ENCODE peak calls at places on chromosomes 3 and 15, in four cellular contexts. One of them, this sample, is unnamed. For H3K27me3, the result is how much of the 10 kb centered on the place peaks cover.

GRCh38 chr15:38699633-38700230 is 135.1 kb upstream of the RASGRP1 start:
- DNase-seq in breast epithelium: peak
- DNase-seq in SJSA1: peak
- DNase-seq in dorsolateral prefrontal cortex: peak
- DNase-seq in this sample: peak

GRCh38 chr3:197595470-197596185 is 39.9 kb upstream of the BDH1 start:
- DNase-seq in breast epithelium: no peak
- DNase-seq in SJSA1: no peak
- DNase-seq in dorsolateral prefrontal cortex: no peak
- DNase-seq in this sample: no peak

GRCh38 chr15:83108266-83109219 is 1.1 kb downstream of the TM6SF1 start:
- DNase-seq in breast epithelium: no peak
- DNase-seq in SJSA1: no peak
- DNase-seq in dorsolateral prefrontal cortex: peak
- DNase-seq in this sample: peak

GRCh38 chr15:26518885-26519284 is 254.0 kb downstream of the GABRB3 start:
- DNase-seq in breast epithelium: no peak
- DNase-seq in SJSA1: no peak
- DNase-seq in dorsolateral prefrontal cortex: no peak
- DNase-seq in this sample: no peak

GRCh38 chr3:124625084-124625483 is 105.2 kb upstream of the UMPS start:
- DNase-seq in breast epithelium: no peak
- DNase-seq in SJSA1: no peak
- DNase-seq in dorsolateral prefrontal cortex: no peak
- DNase-seq in this sample: no peak

GRCh38 chr3:46006646-46007045 is 11.0 kb upstream of the FYCO1 start:
- DNase-seq in breast epithelium: no peak
- DNase-seq in SJSA1: no peak
- DNase-seq in dorsolateral prefrontal cortex: no peak
- DNase-seq in this sample: no peak

GRCh38 chr3:29643034-29643425 is 362.2 kb downstream of the RBMS3 start:
- DNase-seq in breast epithelium: no peak
- DNase-seq in SJSA1: no peak
- DNase-seq in dorsolateral prefrontal cortex: no peak
- DNase-seq in this sample: no peak

GRCh38 chr3:56928379-56929068 is 126.8 kb upstream of the ARHGEF3 start:
- DNase-seq in breast epithelium: no peak
- DNase-seq in SJSA1: peak
- DNase-seq in dorsolateral prefrontal cortex: no peak
- DNase-seq in this sample: no peak

GRCh38 chr3:37053337-37053736 is 60.0 kb downstream of the MLH1 start:
- DNase-seq in breast epithelium: no peak
- DNase-seq in SJSA1: no peak
- DNase-seq in dorsolateral prefrontal cortex: peak
- DNase-seq in this sample: no peak

GRCh38 chr3:23495507-23495906 is 292.4 kb downstream of the UBE2E2 start:
- DNase-seq in breast epithelium: no peak
- DNase-seq in SJSA1: no peak
- DNase-seq in dorsolateral prefrontal cortex: no peak
- DNase-seq in this sample: no peak

GRCh38 chr3:46713898-46714552 is 3.6 kb downstream of the PRSS50 start:
- DNase-seq in breast epithelium: peak
- DNase-seq in SJSA1: no peak
- DNase-seq in dorsolateral prefrontal cortex: no peak
- DNase-seq in this sample: no peak

GRCh38 chr15:68113273-68113672 is 59.2 kb downstream of the PIAS1 start:
- DNase-seq in breast epithelium: no peak
- DNase-seq in SJSA1: no peak
- DNase-seq in dorsolateral prefrontal cortex: no peak
- DNase-seq in this sample: no peak

GRCh38 chr15:82044373-82045178 is 1.2 kb downstream of the MEX3B start:
- DNase-seq in breast epithelium: no peak
- DNase-seq in SJSA1: peak
- DNase-seq in dorsolateral prefrontal cortex: peak
- DNase-seq in this sample: no peak

GRCh38 chr15:96321422-96322391 is 8.8 kb upstream of the NR2F2 start:
- DNase-seq in breast epithelium: no peak
- DNase-seq in SJSA1: no peak
- DNase-seq in dorsolateral prefrontal cortex: no peak
- DNase-seq in this sample: no peak

GRCh38 chr15:31752363-31752762 is 278.0 kb upstream of the CHRNA7 start:
- DNase-seq in breast epithelium: no peak
- DNase-seq in SJSA1: no peak
- DNase-seq in dorsolateral prefrontal cortex: no peak
- DNase-seq in this sample: no peak

GRCh38 chr3:183572935-183573334 is 17.4 kb upstream of the KLHL6 start:
- DNase-seq in breast epithelium: no peak
- DNase-seq in SJSA1: no peak
- DNase-seq in dorsolateral prefrontal cortex: no peak
- DNase-seq in this sample: no peak

GRCh38 chr3:53604232-53604631 is 109.8 kb downstream of the CACNA1D start:
- DNase-seq in breast epithelium: no peak
- DNase-seq in SJSA1: no peak
- DNase-seq in dorsolateral prefrontal cortex: no peak
- DNase-seq in this sample: no peak

GRCh38 chr3:52433328-52434060 is 11.4 kb downstream of the SEMA3G start:
- DNase-seq in breast epithelium: peak
- DNase-seq in SJSA1: no peak
- DNase-seq in dorsolateral prefrontal cortex: no peak
- DNase-seq in this sample: no peak

GRCh38 chr3:99118381-99118780 is 216.9 kb upstream of the DCBLD2 start:
- DNase-seq in breast epithelium: no peak
- DNase-seq in SJSA1: no peak
- DNase-seq in dorsolateral prefrontal cortex: no peak
- DNase-seq in this sample: no peak

GRCh38 chr15:66617137-66618090 is 51.6 kb upstream of the LCTL start:
- DNase-seq in breast epithelium: no peak
- DNase-seq in SJSA1: peak
- DNase-seq in dorsolateral prefrontal cortex: peak
- DNase-seq in this sample: peak

GRCh38 chr3:149180057-149180573 is 41.5 kb downstream of the CP start:
- DNase-seq in breast epithelium: peak
- DNase-seq in SJSA1: peak
- DNase-seq in dorsolateral prefrontal cortex: no peak
- DNase-seq in this sample: peak

GRCh38 chr3:150913174-150913922 is 8.1 kb upstream of the MINDY4B start:
- DNase-seq in breast epithelium: no peak
- DNase-seq in SJSA1: no peak
- DNase-seq in dorsolateral prefrontal cortex: no peak
- DNase-seq in this sample: no peak

GRCh38 chr15:87849181-87849580 is 407.4 kb downstream of the NTRK3 start:
- DNase-seq in breast epithelium: no peak
- DNase-seq in SJSA1: no peak
- DNase-seq in dorsolateral prefrontal cortex: no peak
- DNase-seq in this sample: no peak

GRCh38 chr3:28317438-28318022 is 31.0 kb upstream of the ZCWPW2 start:
- DNase-seq in breast epithelium: no peak
- DNase-seq in SJSA1: no peak
- DNase-seq in dorsolateral prefrontal cortex: no peak
- DNase-seq in this sample: no peak

GRCh38 chr15:32718822-32719716 is 1.3 kb downstream of the GREM1 start:
- DNase-seq in breast epithelium: no peak
- DNase-seq in SJSA1: peak
- DNase-seq in dorsolateral prefrontal cortex: peak
- DNase-seq in this sample: no peak

GRCh38 chr3:158845748-158846350 is 44.0 kb downstream of the MFSD1 start:
- DNase-seq in breast epithelium: no peak
- DNase-seq in SJSA1: no peak
- DNase-seq in dorsolateral prefrontal cortex: no peak
- DNase-seq in this sample: no peak

GRCh38 chr3:142866841-142867631 is 21.8 kb downstream of the PCOLCE2 start:
- DNase-seq in breast epithelium: no peak
- DNase-seq in SJSA1: no peak
- DNase-seq in dorsolateral prefrontal cortex: no peak
- DNase-seq in this sample: no peak

GRCh38 chr3:173410836-173411235 is 13.3 kb downstream of the NLGN1 start:
- DNase-seq in breast epithelium: no peak
- DNase-seq in SJSA1: no peak
- DNase-seq in dorsolateral prefrontal cortex: no peak
- DNase-seq in this sample: no peak

GRCh38 chr3:50383750-50384149 is 24.4 kb upstream of the TMEM115 start:
- DNase-seq in breast epithelium: no peak
- DNase-seq in SJSA1: no peak
- DNase-seq in dorsolateral prefrontal cortex: no peak
- DNase-seq in this sample: no peak

GRCh38 chr3:170614214-170614966 is 28.5 kb upstream of the SLC7A14 start:
- DNase-seq in breast epithelium: no peak
- DNase-seq in SJSA1: no peak
- DNase-seq in dorsolateral prefrontal cortex: peak
- DNase-seq in this sample: peak

GRCh38 chr15:68791431-68792283 is 29.0 kb downstream of the ANP32A start:
- DNase-seq in breast epithelium: no peak
- DNase-seq in SJSA1: no peak
- DNase-seq in dorsolateral prefrontal cortex: no peak
- DNase-seq in this sample: no peak

GRCh38 chr3:112119686-112120484 is 13.2 kb downstream of the GCSAM start:
- DNase-seq in breast epithelium: no peak
- DNase-seq in SJSA1: no peak
- DNase-seq in dorsolateral prefrontal cortex: no peak
- DNase-seq in this sample: peak

GRCh38 chr15:67731112-67731761 is 94.1 kb upstream of the SKOR1 start:
- DNase-seq in breast epithelium: no peak
- DNase-seq in SJSA1: no peak
- DNase-seq in dorsolateral prefrontal cortex: no peak
- DNase-seq in this sample: no peak

GRCh38 chr3:186760141-186760813 is 23.1 kb upstream of the EIF4A2 start:
- DNase-seq in breast epithelium: no peak
- DNase-seq in SJSA1: no peak
- DNase-seq in dorsolateral prefrontal cortex: no peak
- DNase-seq in this sample: no peak

GRCh38 chr15:78070049-78070698 is 7.3 kb downstream of the TBC1D2B start:
- DNase-seq in breast epithelium: no peak
- DNase-seq in SJSA1: no peak
- DNase-seq in dorsolateral prefrontal cortex: no peak
- DNase-seq in this sample: no peak

DNA sequence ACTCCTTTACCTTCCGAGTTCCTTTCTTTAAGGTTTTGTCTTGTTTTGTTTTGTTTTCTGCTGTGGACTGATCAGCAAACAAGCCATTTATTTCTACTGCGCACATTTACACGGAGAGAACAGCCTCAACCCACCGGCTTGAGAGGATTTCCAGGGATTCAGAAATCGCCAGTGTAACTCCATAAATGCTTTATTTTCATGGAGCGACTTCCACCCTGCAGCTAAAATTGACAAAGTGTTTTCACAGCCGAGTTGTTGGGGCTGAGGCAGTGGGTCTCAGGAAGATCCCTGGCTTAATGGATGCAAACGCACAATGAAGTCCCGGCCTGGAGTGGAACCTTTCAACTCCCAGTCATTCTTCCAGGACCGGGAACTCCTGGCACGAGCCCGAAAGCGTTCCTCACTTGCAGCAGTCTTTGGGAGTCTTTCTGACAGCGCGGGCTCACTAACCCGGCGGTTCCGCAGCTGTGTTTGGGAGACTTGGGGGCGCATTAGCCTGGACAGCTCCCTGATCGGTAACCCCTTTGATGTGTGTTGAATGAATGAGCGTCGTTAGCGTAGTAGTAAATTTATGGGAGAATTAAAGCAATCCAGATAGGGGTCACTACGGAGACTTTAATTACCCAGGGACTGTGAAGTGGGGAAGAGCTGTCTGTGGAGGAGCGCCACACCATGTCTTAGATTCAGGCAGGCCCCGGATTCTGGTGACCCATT is 785 bp upstream of the MYRIP start:
- DNase-seq in breast epithelium: no peak
- DNase-seq in SJSA1: no peak
- DNase-seq in dorsolateral prefrontal cortex: peak
- DNase-seq in this sample: no peak
- H3K27me3 ChIP-seq in breast epithelium: under half
- H3K27me3 ChIP-seq in SJSA1: under half
- H3K27me3 ChIP-seq in dorsolateral prefrontal cortex: under half
- H3K27me3 ChIP-seq in this sample: under half

GRCh38 chr3:62827550-62827949 is 47.7 kb downstream of the CADPS start:
- DNase-seq in breast epithelium: no peak
- DNase-seq in SJSA1: no peak
- DNase-seq in dorsolateral prefrontal cortex: no peak
- DNase-seq in this sample: no peak

GRCh38 chr3:62837145-62837787 is 38.0 kb downstream of the CADPS start:
- DNase-seq in breast epithelium: no peak
- DNase-seq in SJSA1: no peak
- DNase-seq in dorsolateral prefrontal cortex: no peak
- DNase-seq in this sample: no peak

GRCh38 chr3:62833538-62833937 is 41.7 kb downstream of the CADPS start:
- DNase-seq in breast epithelium: no peak
- DNase-seq in SJSA1: no peak
- DNase-seq in dorsolateral prefrontal cortex: no peak
- DNase-seq in this sample: no peak

GRCh38 chr3:62835594-62836236 is 39.5 kb downstream of the CADPS start:
- DNase-seq in breast epithelium: no peak
- DNase-seq in SJSA1: no peak
- DNase-seq in dorsolateral prefrontal cortex: no peak
- DNase-seq in this sample: no peak

DNA sequence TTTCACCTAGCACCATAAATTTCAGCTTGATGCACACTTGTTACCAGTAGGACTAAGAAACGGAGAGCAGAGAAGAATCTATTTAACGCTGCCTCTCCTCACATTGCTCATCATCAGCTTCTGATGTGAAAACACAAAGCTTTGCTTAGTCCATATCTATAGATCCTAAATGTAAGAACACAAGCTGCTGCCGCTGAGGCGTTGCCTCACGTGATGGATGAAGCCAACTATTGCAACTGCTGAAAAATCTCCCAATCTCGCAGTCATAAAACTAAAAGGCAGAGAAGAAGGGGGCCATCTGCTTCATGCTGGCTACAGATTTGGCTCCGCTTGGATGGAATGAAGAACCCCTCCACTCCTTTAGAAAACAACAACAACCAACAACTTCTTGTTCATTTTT is 42.6 kb downstream of the CADPS start:
- DNase-seq in breast epithelium: no peak
- DNase-seq in SJSA1: no peak
- DNase-seq in dorsolateral prefrontal cortex: no peak
- DNase-seq in this sample: no peak
- H3K27ac ChIP-seq in breast epithelium: no peak
- H3K27ac ChIP-seq in SJSA1: no peak
- H3K27ac ChIP-seq in dorsolateral prefrontal cortex: no peak
- H3K27ac ChIP-seq in this sample: no peak

GRCh38 chr3:13877911-13878710 is 1.8 kb downstream of the WNT7A start:
- DNase-seq in breast epithelium: no peak
- DNase-seq in SJSA1: no peak
- DNase-seq in dorsolateral prefrontal cortex: no peak
- DNase-seq in this sample: no peak
- H3K27me3 ChIP-seq in breast epithelium: half or more
- H3K27me3 ChIP-seq in SJSA1: half or more
- H3K27me3 ChIP-seq in dorsolateral prefrontal cortex: under half
- H3K27me3 ChIP-seq in this sample: under half

GRCh38 chr15:84804005-84804803 is 13.0 kb upstream of the ALPK3 start:
- DNase-seq in breast epithelium: no peak
- DNase-seq in SJSA1: no peak
- DNase-seq in dorsolateral prefrontal cortex: no peak
- DNase-seq in this sample: no peak
- H3K27ac ChIP-seq in breast epithelium: peak
- H3K27ac ChIP-seq in SJSA1: no peak
- H3K27ac ChIP-seq in dorsolateral prefrontal cortex: no peak
- H3K27ac ChIP-seq in this sample: no peak

GRCh38 chr3:70501596-70501995 is 189.2 kb upstream of the MDFIC2 start:
- DNase-seq in breast epithelium: no peak
- DNase-seq in SJSA1: no peak
- DNase-seq in dorsolateral prefrontal cortex: no peak
- DNase-seq in this sample: no peak

GRCh38 chr3:70506775-70507174 is 194.3 kb upstream of the MDFIC2 start:
- DNase-seq in breast epithelium: no peak
- DNase-seq in SJSA1: no peak
- DNase-seq in dorsolateral prefrontal cortex: no peak
- DNase-seq in this sample: no peak
- H3K27me3 ChIP-seq in breast epithelium: under half
- H3K27me3 ChIP-seq in SJSA1: under half
- H3K27me3 ChIP-seq in dorsolateral prefrontal cortex: under half
- H3K27me3 ChIP-seq in this sample: under half

This sample was measured in lung.